ENCODE peak calls at places on chromosomes 7 and 10, in five cellular contexts. Z is Peyer's patch, N is pancreas, T is SK-N-SH, W is foreskin fibroblast. D is an unnamed sample.

GRCh38 chr7:99860281-99861127 is 16.3 kb downstream of the OR2AE1 start:
- DNase-seq in Z (peak), N (no peak), T (no peak), W (peak), D (peak)

GRCh38 chr7:100156331-100157068 is 2.0 kb downstream of the TRAPPC14 start:
- DNase-seq in Z (no peak), N (no peak), T (peak), W (no peak), D (no peak)

GRCh38 chr7:3234851-3235250 is 66.2 kb upstream of the SDK1 start:
- DNase-seq in Z (no peak), N (no peak), T (no peak), W (no peak), D (no peak)

GRCh38 chr7:99679032-99679399 is 780 bp downstream of the CYP3A5 start:
- DNase-seq in Z (peak), N (no peak), T (no peak), W (peak), D (no peak)

GRCh38 chr7:65438593-65438992 is 64.9 kb downstream of the ZNF92 start:
- DNase-seq in Z (no peak), N (no peak), T (no peak), W (peak), D (peak)

GRCh38 chr10:64385355-64385754 is 864.2 kb downstream of the REEP3 start:
- DNase-seq in Z (no peak), N (no peak), T (no peak), W (no peak), D (no peak)

GRCh38 chr7:77979219-77979618 is 180.6 kb downstream of the PHTF2 start:
- DNase-seq in Z (no peak), N (no peak), T (no peak), W (no peak), D (no peak)

GRCh38 chr7:134799387-134799786 is 20.0 kb downstream of the CALD1 start:
- DNase-seq in Z (no peak), N (no peak), T (no peak), W (no peak), D (no peak)

GRCh38 chr10:123997486-123998196 is 95.8 kb downstream of the CHST15 start:
- DNase-seq in Z (no peak), N (no peak), T (peak), W (peak), D (peak)

GRCh38 chr10:51203359-51203758 is 129.1 kb downstream of the PRKG1 start:
- DNase-seq in Z (no peak), N (no peak), T (no peak), W (no peak), D (no peak)

GRCh38 chr7:35379481-35379880 is 125.6 kb upstream of the TBX20 start:
- DNase-seq in Z (no peak), N (no peak), T (no peak), W (no peak), D (no peak)

GRCh38 chr7:1944619-1945210 is 274.6 kb downstream of the ELFN1 start:
- DNase-seq in Z (peak), N (peak), T (no peak), W (no peak), D (no peak)

GRCh38 chr10:128511284-128511683 is 385.1 kb upstream of the MKI67 start:
- DNase-seq in Z (no peak), N (no peak), T (peak), W (no peak), D (no peak)

GRCh38 chr7:105673367-105674188 is 92.3 kb upstream of the EFCAB10 start:
- DNase-seq in Z (no peak), N (peak), T (no peak), W (no peak), D (no peak)

GRCh38 chr10:129744134-129744895 is 219.8 kb downstream of the EBF3 start:
- DNase-seq in Z (peak), N (peak), T (no peak), W (no peak), D (no peak)

GRCh38 chr10:118343115-118343514 is 991 bp upstream of the FAM204A start:
- DNase-seq in Z (no peak), N (no peak), T (no peak), W (peak), D (no peak)

GRCh38 chr7:140517546-140518369 is 38.5 kb upstream of the MKRN1 start:
- DNase-seq in Z (peak), N (peak), T (peak), W (peak), D (peak)

GRCh38 chr10:43785252-43785651 is 136.6 kb upstream of the ZNF32 start:
- DNase-seq in Z (no peak), N (no peak), T (no peak), W (no peak), D (no peak)

GRCh38 chr10:50577681-50578350 is 45.9 kb downstream of the SGMS1 start:
- DNase-seq in Z (no peak), N (no peak), T (no peak), W (no peak), D (no peak)

GRCh38 chr7:137878333-137878961 is 31.7 kb upstream of the DGKI start:
- DNase-seq in Z (no peak), N (no peak), T (no peak), W (peak), D (no peak)

GRCh38 chr7:93011351-93012294 is 106.2 kb downstream of the SAMD9 start:
- DNase-seq in Z (no peak), N (no peak), T (no peak), W (peak), D (peak)

GRCh38 chr10:101693701-101694055 is 1.3 kb downstream of the FBXW4 start:
- DNase-seq in Z (no peak), N (no peak), T (peak), W (peak), D (no peak)

GRCh38 chr10:16988900-16989299 is 140.7 kb downstream of the CUBN start:
- DNase-seq in Z (no peak), N (no peak), T (no peak), W (no peak), D (no peak)

GRCh38 chr10:110414563-110415309 is 83.0 kb upstream of the DUSP5 start:
- DNase-seq in Z (no peak), N (no peak), T (no peak), W (no peak), D (no peak)

GRCh38 chr10:104680467-104681401 is 39.6 kb downstream of the SORCS3 start:
- DNase-seq in Z (no peak), N (no peak), T (peak), W (no peak), D (no peak)

DNA sequence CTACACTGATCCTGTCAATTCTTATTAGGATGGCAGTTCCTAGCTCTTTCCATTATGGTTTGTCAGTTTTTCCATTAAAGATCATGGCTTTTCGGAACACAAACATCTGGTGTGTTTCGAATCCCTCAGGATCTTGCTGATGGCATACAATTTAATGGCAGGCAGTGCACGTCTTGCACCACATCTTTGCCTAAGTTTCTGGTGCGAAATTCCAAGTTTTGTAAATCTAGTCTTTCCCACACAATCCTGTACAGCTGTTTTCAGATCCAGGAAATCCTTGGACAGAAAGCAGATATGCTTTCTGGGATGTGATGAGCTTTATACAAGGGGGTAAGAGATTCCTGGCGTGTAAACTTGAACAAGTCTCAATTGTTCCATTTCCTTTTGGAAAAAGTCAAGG is 224.3 kb upstream of the PHYHIPL start:
- DNase-seq in Z (no peak), N (no peak), T (no peak), W (no peak), D (peak)
- H3K4me3 ChIP-seq in Z (no peak), N (no peak), T (no peak), W (no peak), D (no peak)

GRCh38 chr10:14456218-14456869 is 125.6 kb upstream of the FRMD4A start:
- DNase-seq in Z (no peak), N (no peak), T (no peak), W (no peak), D (no peak)

GRCh38 chr10:14454629-14455028 is 123.9 kb upstream of the FRMD4A start:
- DNase-seq in Z (no peak), N (no peak), T (no peak), W (no peak), D (no peak)

GRCh38 chr10:14456870-14457266 is 126.1 kb upstream of the FRMD4A start:
- DNase-seq in Z (no peak), N (no peak), T (no peak), W (no peak), D (no peak)

GRCh38 chr10:14460447-14460846 is 129.7 kb upstream of the FRMD4A start:
- DNase-seq in Z (no peak), N (no peak), T (no peak), W (no peak), D (no peak)

DNA sequence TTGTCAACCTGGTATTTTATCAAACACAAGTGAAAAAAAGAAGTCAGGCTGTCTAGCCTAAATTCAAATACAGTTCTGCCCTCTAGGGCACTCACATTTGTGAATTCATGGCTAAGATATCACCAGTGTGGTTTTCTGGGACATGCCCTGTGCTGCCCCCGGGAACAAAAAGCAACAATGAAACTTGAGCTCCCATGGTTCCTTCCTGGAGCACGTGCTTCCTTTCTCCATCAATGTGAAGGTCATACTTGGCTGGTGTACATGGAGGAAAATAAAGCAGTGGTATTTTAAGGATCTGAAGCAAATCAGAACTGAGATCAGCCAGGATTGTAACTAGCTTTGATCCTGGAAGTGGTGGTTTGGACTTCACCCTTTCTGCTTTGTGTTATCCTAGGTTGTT is 128.9 kb upstream of the FRMD4A start:
- DNase-seq in Z (no peak), N (no peak), T (no peak), W (no peak), D (no peak)
- TF ChIP-seq CTCF in Z (no peak), N (no peak), T (no peak), W (no peak), D (no peak)

GRCh38 chr10:48604039-48604407 is 850 bp downstream of the ARHGAP22 start:
- DNase-seq in Z (no peak), N (no peak), T (no peak), W (no peak), D (no peak)

GRCh38 chr10:48605786-48606529 is 1.1 kb upstream of the ARHGAP22 start:
- DNase-seq in Z (no peak), N (no peak), T (no peak), W (peak), D (no peak)

GRCh38 chr10:48603421-48604038 is 1.3 kb downstream of the ARHGAP22 start:
- DNase-seq in Z (no peak), N (no peak), T (no peak), W (peak), D (no peak)

GRCh38 chr10:48605264-48605615 is 367 bp upstream of the ARHGAP22 start:
- DNase-seq in Z (no peak), N (no peak), T (no peak), W (no peak), D (no peak)

DNA sequence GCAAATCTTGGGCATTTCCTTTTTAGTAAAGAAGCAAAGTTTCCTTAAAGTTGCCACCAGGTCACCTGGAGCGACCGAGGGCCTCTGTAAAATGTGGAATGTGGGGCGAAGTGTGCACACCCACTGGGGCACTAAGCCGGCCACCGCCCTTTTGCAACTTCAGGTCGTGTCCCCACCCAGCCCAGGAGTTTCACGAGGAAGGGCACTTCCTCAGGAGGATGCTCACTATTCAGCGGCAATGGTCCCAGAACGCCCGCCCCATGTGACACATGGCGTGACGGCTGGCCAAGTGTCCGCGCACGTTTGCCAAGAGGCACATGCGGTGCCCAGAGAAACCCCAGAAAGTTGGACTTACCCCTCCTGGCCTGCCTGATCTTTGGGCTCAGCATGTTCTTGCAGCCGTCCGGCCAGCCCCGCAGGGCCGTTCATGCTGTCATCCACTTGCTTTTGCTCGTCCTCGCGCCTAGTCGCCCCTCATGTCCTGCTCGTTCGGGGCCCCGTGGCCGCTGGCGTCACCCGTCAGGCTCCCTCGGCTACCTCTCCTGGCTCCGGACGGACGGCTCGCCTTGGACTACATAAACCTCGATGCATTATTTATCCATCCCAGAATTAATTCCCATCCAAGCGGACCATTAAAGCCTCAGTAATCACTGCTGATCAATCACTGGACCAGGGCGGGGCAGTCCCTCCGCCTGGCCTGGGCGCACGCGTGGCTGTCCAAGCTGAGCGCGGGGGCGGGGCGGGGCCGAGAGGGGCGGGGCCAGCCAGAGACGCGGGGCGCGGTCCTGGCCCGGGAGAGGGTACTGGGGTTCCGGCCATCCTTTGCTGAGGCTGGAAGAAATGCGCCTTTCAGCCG is at the start of gene ARHGAP22:
- DNase-seq in Z (peak), N (peak), T (peak), W (peak), D (no peak)
- H3K4me3 ChIP-seq in Z (peak), N (no peak), T (peak), W (peak), D (peak)

GRCh38 chr10:69362471-69362954 is 54.2 kb downstream of the TACR2 start:
- DNase-seq in Z (no peak), N (no peak), T (peak), W (peak), D (no peak)

GRCh38 chr10:69367469-69367868 is 49.2 kb downstream of the TACR2 start:
- DNase-seq in Z (no peak), N (no peak), T (no peak), W (no peak), D (no peak)

GRCh38 chr10:69363666-69364065 is 53.1 kb downstream of the TACR2 start:
- DNase-seq in Z (no peak), N (no peak), T (no peak), W (no peak), D (no peak)

GRCh38 chr10:69361303-69361614 is 55.5 kb downstream of the TACR2 start:
- DNase-seq in Z (no peak), N (peak), T (no peak), W (no peak), D (no peak)

DNA sequence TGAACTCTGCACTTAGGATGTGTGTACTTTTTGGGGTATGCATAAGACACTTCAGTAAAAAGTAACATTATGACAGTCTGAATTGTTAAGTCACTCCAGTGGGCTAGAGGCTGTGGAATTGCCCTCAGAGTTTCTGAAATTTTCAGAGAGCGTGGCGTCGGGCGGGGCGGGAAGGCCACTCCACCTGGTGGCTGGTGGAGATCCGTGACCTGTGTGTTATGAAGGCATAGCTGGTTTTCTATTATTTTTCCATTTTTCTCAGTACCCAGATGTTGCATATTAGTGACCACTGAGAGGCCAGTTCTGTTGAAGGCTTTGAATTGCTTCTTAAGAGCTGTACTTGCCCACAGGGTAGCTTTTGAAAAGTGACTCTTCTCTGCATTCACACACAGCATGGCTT is 52.5 kb downstream of the TACR2 start:
- DNase-seq in Z (no peak), N (no peak), T (no peak), W (no peak), D (no peak)
- TF ChIP-seq CTCF in Z (no peak), N (no peak), T (no peak), W (no peak), D (no peak)

GRCh38 chr10:2921956-2922680 is 145.2 kb upstream of the PFKP start:
- DNase-seq in Z (no peak), N (no peak), T (peak), W (no peak), D (no peak)

GRCh38 chr10:2924425-2924824 is 142.9 kb upstream of the PFKP start:
- DNase-seq in Z (no peak), N (no peak), T (no peak), W (no peak), D (no peak)

GRCh38 chr10:2928219-2928840 is 139.0 kb upstream of the PFKP start:
- DNase-seq in Z (peak), N (peak), T (peak), W (peak), D (no peak)

GRCh38 chr10:2926918-2927660 is 140.3 kb upstream of the PFKP start:
- DNase-seq in Z (no peak), N (no peak), T (no peak), W (no peak), D (no peak)

GRCh38 chr10:2925631-2926030 is 141.7 kb upstream of the PFKP start:
- DNase-seq in Z (no peak), N (peak), T (no peak), W (no peak), D (no peak)
- H3K4me3 ChIP-seq in Z (no peak), N (no peak), T (no peak), W (no peak), D (no peak)

GRCh38 chr10:6580279-6581029 is 378 bp upstream of the PRKCQ start:
- DNase-seq in Z (peak), N (peak), T (peak), W (peak), D (peak)
- TF ChIP-seq CTCF in Z (peak), N (peak), T (peak), W (peak), D (no peak)

GRCh38 chr7:4726051-4726450 is 44.0 kb downstream of the FOXK1 start:
- DNase-seq in Z (no peak), N (no peak), T (no peak), W (no peak), D (no peak)
- H3K4me3 ChIP-seq in Z (no peak), N (no peak), T (peak), W (peak), D (peak)

GRCh38 chr10:87829986-87830732 is 12.1 kb upstream of the ATAD1 start:
- DNase-seq in Z (no peak), N (no peak), T (no peak), W (no peak), D (no peak)
- TF ChIP-seq CTCF in Z (no peak), N (no peak), T (no peak), W (no peak), D (no peak)

GRCh38 chr10:119680050-119680449 is 28.9 kb downstream of the BAG3 start:
- DNase-seq in Z (no peak), N (no peak), T (no peak), W (peak), D (peak)
- H3K4me3 ChIP-seq in Z (no peak), N (no peak), T (no peak), W (no peak), D (no peak)

DNA sequence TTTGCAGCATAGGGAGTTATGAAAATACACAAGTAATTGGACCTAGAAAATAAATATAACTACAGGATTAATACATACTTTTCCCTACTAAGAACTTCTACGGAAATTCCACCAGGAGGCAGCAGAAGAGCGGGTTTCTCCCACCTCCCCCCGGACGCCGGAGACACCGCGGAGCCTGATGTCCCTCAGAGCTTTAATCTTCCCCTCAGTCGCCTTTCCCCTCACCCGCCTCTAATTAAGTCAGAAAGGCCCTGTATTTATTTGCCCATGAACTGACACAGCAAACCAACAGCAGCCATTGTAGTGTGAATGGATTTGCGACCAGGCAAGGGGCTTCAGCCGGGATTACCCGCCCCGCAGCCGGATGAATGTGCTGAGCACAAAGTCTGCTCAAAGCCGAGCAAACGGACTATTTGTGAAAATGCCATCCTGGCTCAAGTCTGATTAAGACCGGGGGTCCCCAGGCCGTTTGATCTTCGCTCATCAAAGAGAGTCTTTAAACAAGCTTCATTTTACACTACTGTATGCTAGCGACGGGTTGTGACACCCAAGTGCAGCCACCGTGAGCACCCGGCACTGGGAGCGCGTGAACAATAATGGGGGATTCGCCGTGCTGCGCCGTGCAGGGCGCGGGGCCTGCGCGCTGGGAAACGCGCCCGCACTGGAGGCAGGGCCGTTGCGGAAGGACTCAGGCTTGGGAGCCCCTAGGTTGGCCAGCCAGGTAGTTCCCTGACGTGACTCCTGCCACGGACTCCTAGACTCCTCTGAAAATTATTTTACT is 5.6 kb upstream of the DKK1 start:
- DNase-seq in Z (peak), N (peak), T (peak), W (peak), D (no peak)
- TF ChIP-seq CTCF in Z (peak), N (peak), T (peak), W (peak), D (peak)